ENCODE peak calls at places on chromosomes 11 and 22, in nine cellular contexts. X is SK-N-SH treated with all-trans-retinoic acid at 6 μM for 48 hours; M is activated T-cell treated with anti-CD3 and anti-CD28 coated beads, Interleukin-2, amount 50 U/mL, for 4 hours; S is stimulated activated effector memory CD8-positive, alpha-beta T cell treated with anti-CD3 and anti-CD28 coated beads, Interleukin-12 subunit alpha, Interleukin-12 subunit beta, amount 100 ng/mL, for 72 hours; B is left cardiac atrium; T is activated T-helper 17 cell treated with anti-CD3 and anti-CD28 coated beads, Interleukin-2, amount 50 U/mL, for 72 hours; I is Panc1; C is stimulated activated naive CD8-positive, alpha-beta T cell treated with anti-CD3 and anti-CD28 coated beads, Interleukin-15, amount 100 ng/mL, for 72 hours; V is left ventricle myocardium superior. Z is an unnamed sample.

GRCh38 chr22:36435516-36436415 is 45.7 kb downstream of the TXN2 start:
- ATAC-seq in M (peak; percentile 88), S (peak; percentile 84), I (peak; percentile 30), C (peak; percentile 89), X (no peak), T (peak; percentile 78), V (no peak), B (no peak), Z (peak; percentile 82)

GRCh38 chr22:30368420-30368819 is 11.6 kb downstream of the CCDC157 start:
- ATAC-seq in X (no peak), V (no peak), B (no peak), S (no peak), C (no peak), M (no peak), I (no peak), T (no peak), Z (no peak)

GRCh38 chr11:7300281-7300680 is 48.6 kb downstream of the SYT9 start:
- ATAC-seq in M (no peak), T (no peak), B (no peak), C (no peak), I (no peak), S (no peak), X (no peak), V (no peak), Z (no peak)

GRCh38 chr11:115421338-115422012 is 82.7 kb downstream of the CADM1 start:
- ATAC-seq in T (no peak), S (no peak), I (no peak), V (peak; percentile 82), M (no peak), X (peak; percentile 61), B (peak; percentile 76), C (no peak), Z (no peak)

GRCh38 chr11:6610591-6610990 is 1.4 kb downstream of the TAF10 start:
- ATAC-seq in X (no peak), V (no peak), T (no peak), S (no peak), M (no peak), C (no peak), I (no peak), B (no peak), Z (no peak)

GRCh38 chr11:15059132-15059531 is 14.3 kb upstream of the CALCB start:
- ATAC-seq in B (no peak), X (no peak), C (peak; percentile 90), I (no peak), S (no peak), T (no peak), M (peak; percentile 67), V (no peak), Z (no peak)

GRCh38 chr11:4092031-4092430 is 2.6 kb upstream of the RRM1 start:
- ATAC-seq in X (no peak), I (no peak), C (no peak), S (no peak), B (no peak), T (peak; percentile 10), V (no peak), M (no peak), Z (no peak)

GRCh38 chr11:75520688-75521087 is 5.1 kb downstream of the GDPD5 start:
- ATAC-seq in V (no peak), T (no peak), M (no peak), S (no peak), B (peak; percentile 68), C (no peak), X (no peak), I (no peak), Z (no peak)

GRCh38 chr11:117795726-117796455 is 1.1 kb downstream of the DSCAML1 start:
- ATAC-seq in B (no peak), S (no peak), V (no peak), I (peak; percentile 4), C (peak; percentile 22), X (no peak), T (no peak), M (no peak), Z (peak; percentile 9)

GRCh38 chr22:37349043-37349814 is 66.9 kb downstream of the CYTH4 start:
- ATAC-seq in B (no peak), M (no peak), I (peak; percentile 15), T (no peak), C (peak; percentile 27), X (no peak), S (no peak), V (no peak), Z (no peak)

GRCh38 chr22:32204211-32204855 is 540 bp downstream of the RFPL2 start:
- ATAC-seq in I (peak; percentile 35), S (no peak), T (peak; percentile 46), M (peak; percentile 26), C (peak; percentile 44), V (no peak), X (peak; percentile 29), B (peak; percentile 25), Z (no peak)

GRCh38 chr11:69135420-69136363 is 20.0 kb upstream of the SMIM38 start:
- ATAC-seq in S (peak; percentile 54), T (peak; percentile 80), V (no peak), C (no peak), I (no peak), M (peak; percentile 81), B (no peak), X (no peak), Z (no peak)

GRCh38 chr11:3853935-3854659 is 1.4 kb upstream of the STIM1 start:
- ATAC-seq in C (peak; percentile 71), S (peak; percentile 71), V (peak; percentile 3), I (no peak), M (peak; percentile 56), X (no peak), T (peak; percentile 62), B (peak; percentile 3), Z (peak; percentile 92)

GRCh38 chr11:34770111-34770510 is 146.1 kb downstream of the APIP start:
- ATAC-seq in T (no peak), I (no peak), V (no peak), B (no peak), C (no peak), S (no peak), M (no peak), X (no peak), Z (no peak)

GRCh38 chr11:3879967-3880542 is 24.6 kb downstream of the STIM1 start:
- ATAC-seq in V (no peak), T (no peak), M (no peak), S (no peak), C (no peak), B (no peak), I (peak; percentile 43), X (no peak), Z (no peak)

GRCh38 chr11:125929445-125930075 is 16.3 kb upstream of the VSIG10L2 start:
- ATAC-seq in C (no peak), S (no peak), X (no peak), T (no peak), B (no peak), I (no peak), M (no peak), V (no peak), Z (no peak)

GRCh38 chr11:68934666-68935065 is 31.0 kb downstream of the IGHMBP2 start:
- ATAC-seq in T (no peak), M (no peak), X (no peak), C (no peak), V (no peak), B (no peak), I (no peak), S (no peak), Z (no peak)

GRCh38 chr11:123559418-123559817 is 95.0 kb downstream of the SCN3B start:
- ATAC-seq in M (no peak), S (no peak), I (no peak), V (no peak), T (no peak), B (no peak), X (peak; percentile 63), C (peak; percentile 32), Z (no peak)

GRCh38 chr11:123197711-123198110 is 2.7 kb upstream of the CLMP start:
- ATAC-seq in B (no peak), V (no peak), X (no peak), M (peak; percentile 47), C (no peak), T (peak; percentile 82), S (peak; percentile 79), I (no peak), Z (peak; percentile 78)

GRCh38 chr11:69010964-69011623 is 2.0 kb downstream of the MRGPRF start:
- ATAC-seq in B (peak; percentile 70), M (peak; percentile 85), X (no peak), C (peak; percentile 67), S (peak; percentile 47), I (peak; percentile 70), V (peak; percentile 62), T (peak; percentile 80), Z (peak; percentile 63)

GRCh38 chr22:39463931-39464390 is 7.1 kb downstream of the MGAT3 start:
- ATAC-seq in I (no peak), V (peak; percentile 50), M (no peak), S (no peak), T (no peak), C (no peak), B (peak; percentile 79), X (no peak), Z (peak; percentile 37)

GRCh38 chr22:44746061-44746789 is 6.2 kb upstream of the ARHGAP8 start:
- ATAC-seq in T (no peak), X (no peak), I (no peak), V (no peak), B (no peak), S (no peak), C (no peak), M (no peak), Z (no peak)

GRCh38 chr11:27161071-27161470 is 120.5 kb downstream of the BBOX1 start:
- ATAC-seq in T (no peak), V (no peak), I (no peak), B (no peak), S (no peak), X (no peak), C (no peak), M (no peak), Z (no peak)

GRCh38 chr22:31929126-31929928 is 15.0 kb upstream of the YWHAH start:
- ATAC-seq in B (no peak), M (no peak), C (no peak), T (no peak), S (no peak), V (peak; percentile 86), X (no peak), I (no peak), Z (no peak)

GRCh38 chr22:23533328-23533762 is 46.7 kb downstream of the IGLL1 start:
- ATAC-seq in V (no peak), C (peak; percentile 60), I (peak; percentile 76), X (peak; percentile 66), S (peak; percentile 40), B (peak; percentile 45), T (peak; percentile 32), M (no peak), Z (no peak)

GRCh38 chr22:50084570-50084969 is 656 bp downstream of the MLC1 start:
- ATAC-seq in M (no peak), I (no peak), V (no peak), B (no peak), C (no peak), S (no peak), T (no peak), X (no peak), Z (no peak)

GRCh38 chr11:35099278-35100018 is 39.5 kb upstream of the CD44 start:
- ATAC-seq in I (peak; percentile 79), B (peak; percentile 47), V (peak; percentile 73), S (no peak), T (no peak), C (no peak), X (peak; percentile 96), M (no peak), Z (peak; percentile 39)

GRCh38 chr22:46402505-46402904 is 67.0 kb downstream of the TRMU start:
- ATAC-seq in V (no peak), C (no peak), I (no peak), X (no peak), B (no peak), T (no peak), S (peak; percentile 63), M (no peak), Z (no peak)

GRCh38 chr11:57778318-57779037 is 16.9 kb downstream of the CTNND1 start:
- ATAC-seq in V (peak; percentile 93), M (no peak), T (no peak), I (peak; percentile 94), C (no peak), B (peak; percentile 94), S (no peak), X (peak; percentile 97), Z (peak; percentile 3)

GRCh38 chr22:20131856-20132685 is 467 bp downstream of the ZDHHC8 start:
- ATAC-seq in S (peak; percentile 1), M (peak; percentile 0), X (peak; percentile 1), C (peak; percentile 18), V (no peak), T (peak; percentile 13), B (peak; percentile 5), I (peak; percentile 2), Z (peak; percentile 3)

GRCh38 chr11:10927533-10927932 is 69.7 kb upstream of the ZBED5 start:
- ATAC-seq in T (no peak), C (no peak), S (no peak), M (no peak), I (no peak), B (no peak), X (no peak), V (no peak), Z (no peak)

Z was measured in esophagus mucosa.